ENCODE peak calls at places on chromosomes 4 and X, in nine cellular contexts. One of them, this sample, is unnamed.

GRCh38 chrX:38694394-38694793 is 106.9 kb upstream of the MID1IP1 start:
- DNase-seq in IMR-90: no peak
- DNase-seq in brain microvascular endothelial cell: peak
- DNase-seq in left lung: no peak
- DNase-seq in transverse colon: no peak
- DNase-seq in adipocyte: no peak
- DNase-seq in hepatocyte: no peak
- DNase-seq in heart left ventricle: no peak
- DNase-seq in AG04449: no peak
- DNase-seq in this sample: no peak

GRCh38 chr4:83149885-83150562 is 35.5 kb upstream of the PLAC8 start:
- DNase-seq in AG04449: no peak
- DNase-seq in adipocyte: no peak
- DNase-seq in brain microvascular endothelial cell: no peak
- DNase-seq in heart left ventricle: no peak
- DNase-seq in left lung: no peak
- DNase-seq in IMR-90: no peak
- DNase-seq in hepatocyte: no peak
- DNase-seq in transverse colon: no peak
- DNase-seq in this sample: no peak

GRCh38 chr4:8832130-8832930 is 39.3 kb downstream of the HMX1 start:
- DNase-seq in transverse colon: peak
- DNase-seq in AG04449: no peak
- DNase-seq in brain microvascular endothelial cell: no peak
- DNase-seq in adipocyte: no peak
- DNase-seq in IMR-90: no peak
- DNase-seq in hepatocyte: no peak
- DNase-seq in heart left ventricle: peak
- DNase-seq in left lung: peak
- DNase-seq in this sample: no peak

GRCh38 chr4:106628616-106629606 is 260.3 kb upstream of the GIMD1 start:
- DNase-seq in adipocyte: peak
- DNase-seq in left lung: no peak
- DNase-seq in transverse colon: no peak
- DNase-seq in hepatocyte: no peak
- DNase-seq in brain microvascular endothelial cell: no peak
- DNase-seq in IMR-90: no peak
- DNase-seq in heart left ventricle: no peak
- DNase-seq in AG04449: no peak
- DNase-seq in this sample: no peak

GRCh38 chr4:137529432-137529831 is 2.9 kb downstream of the PCDH18 start:
- DNase-seq in transverse colon: no peak
- DNase-seq in adipocyte: peak
- DNase-seq in AG04449: no peak
- DNase-seq in brain microvascular endothelial cell: no peak
- DNase-seq in left lung: no peak
- DNase-seq in heart left ventricle: no peak
- DNase-seq in hepatocyte: no peak
- DNase-seq in IMR-90: no peak
- DNase-seq in this sample: no peak

GRCh38 chr4:7620086-7620813 is 185.5 kb upstream of the PSAPL1 start:
- DNase-seq in IMR-90: no peak
- DNase-seq in adipocyte: no peak
- DNase-seq in brain microvascular endothelial cell: no peak
- DNase-seq in AG04449: no peak
- DNase-seq in heart left ventricle: no peak
- DNase-seq in left lung: no peak
- DNase-seq in transverse colon: no peak
- DNase-seq in hepatocyte: no peak
- DNase-seq in this sample: peak

GRCh38 chr4:8258813-8259212 is 10.7 kb upstream of the HTRA3 start:
- DNase-seq in IMR-90: no peak
- DNase-seq in hepatocyte: no peak
- DNase-seq in heart left ventricle: no peak
- DNase-seq in AG04449: no peak
- DNase-seq in transverse colon: no peak
- DNase-seq in left lung: no peak
- DNase-seq in adipocyte: no peak
- DNase-seq in brain microvascular endothelial cell: no peak
- DNase-seq in this sample: no peak

GRCh38 chrX:18674417-18674787 is 2.5 kb upstream of the RS1 start:
- DNase-seq in IMR-90: no peak
- DNase-seq in AG04449: no peak
- DNase-seq in hepatocyte: peak
- DNase-seq in transverse colon: peak
- DNase-seq in adipocyte: no peak
- DNase-seq in left lung: no peak
- DNase-seq in brain microvascular endothelial cell: no peak
- DNase-seq in heart left ventricle: peak
- DNase-seq in this sample: no peak

GRCh38 chr4:181897935-181898334 is 345.3 kb upstream of the TENM3 start:
- DNase-seq in heart left ventricle: no peak
- DNase-seq in transverse colon: no peak
- DNase-seq in brain microvascular endothelial cell: peak
- DNase-seq in IMR-90: peak
- DNase-seq in hepatocyte: peak
- DNase-seq in left lung: no peak
- DNase-seq in AG04449: peak
- DNase-seq in adipocyte: peak
- DNase-seq in this sample: peak

GRCh38 chr4:128571747-128572146 is 237.8 kb upstream of the JADE1 start:
- DNase-seq in adipocyte: peak
- DNase-seq in brain microvascular endothelial cell: peak
- DNase-seq in transverse colon: peak
- DNase-seq in IMR-90: peak
- DNase-seq in heart left ventricle: peak
- DNase-seq in hepatocyte: peak
- DNase-seq in left lung: no peak
- DNase-seq in AG04449: peak
- DNase-seq in this sample: peak

GRCh38 chrX:8832582-8833378 is 31.6 kb upstream of the FAM9A start:
- DNase-seq in adipocyte: no peak
- DNase-seq in AG04449: no peak
- DNase-seq in left lung: no peak
- DNase-seq in IMR-90: no peak
- DNase-seq in hepatocyte: no peak
- DNase-seq in heart left ventricle: no peak
- DNase-seq in brain microvascular endothelial cell: no peak
- DNase-seq in transverse colon: no peak
- DNase-seq in this sample: no peak

GRCh38 chrX:34371740-34372139 is 239.6 kb upstream of the FAM47A start:
- DNase-seq in hepatocyte: peak
- DNase-seq in adipocyte: no peak
- DNase-seq in AG04449: no peak
- DNase-seq in transverse colon: no peak
- DNase-seq in left lung: no peak
- DNase-seq in heart left ventricle: no peak
- DNase-seq in IMR-90: no peak
- DNase-seq in brain microvascular endothelial cell: no peak
- DNase-seq in this sample: no peak

GRCh38 chrX:19846995-19847790 is 40.2 kb downstream of the SH3KBP1 start:
- DNase-seq in IMR-90: peak
- DNase-seq in hepatocyte: peak
- DNase-seq in heart left ventricle: no peak
- DNase-seq in left lung: peak
- DNase-seq in transverse colon: no peak
- DNase-seq in adipocyte: peak
- DNase-seq in brain microvascular endothelial cell: peak
- DNase-seq in AG04449: peak
- DNase-seq in this sample: no peak

GRCh38 chrX:19848110-19848509 is 39.3 kb downstream of the SH3KBP1 start:
- DNase-seq in heart left ventricle: no peak
- DNase-seq in hepatocyte: no peak
- DNase-seq in IMR-90: no peak
- DNase-seq in AG04449: no peak
- DNase-seq in transverse colon: no peak
- DNase-seq in adipocyte: no peak
- DNase-seq in brain microvascular endothelial cell: no peak
- DNase-seq in left lung: no peak
- DNase-seq in this sample: no peak

GRCh38 chrX:19852014-19853005 is 35.1 kb downstream of the SH3KBP1 start:
- DNase-seq in left lung: no peak
- DNase-seq in AG04449: no peak
- DNase-seq in adipocyte: no peak
- DNase-seq in transverse colon: no peak
- DNase-seq in hepatocyte: no peak
- DNase-seq in heart left ventricle: no peak
- DNase-seq in IMR-90: peak
- DNase-seq in brain microvascular endothelial cell: peak
- DNase-seq in this sample: no peak

GRCh38 chrX:19849433-19850190 is 37.8 kb downstream of the SH3KBP1 start:
- DNase-seq in transverse colon: no peak
- DNase-seq in hepatocyte: no peak
- DNase-seq in AG04449: no peak
- DNase-seq in brain microvascular endothelial cell: no peak
- DNase-seq in IMR-90: peak
- DNase-seq in heart left ventricle: no peak
- DNase-seq in left lung: no peak
- DNase-seq in adipocyte: no peak
- DNase-seq in this sample: no peak
- H3K4me3 ChIP-seq in transverse colon: no peak
- H3K4me3 ChIP-seq in hepatocyte: no peak
- H3K4me3 ChIP-seq in AG04449: no peak
- H3K4me3 ChIP-seq in brain microvascular endothelial cell: no peak
- H3K4me3 ChIP-seq in IMR-90: no peak
- H3K4me3 ChIP-seq in heart left ventricle: no peak
- H3K4me3 ChIP-seq in left lung: no peak
- H3K4me3 ChIP-seq in adipocyte: no peak
- H3K4me3 ChIP-seq in this sample: no peak

GRCh38 chr4:94941706-94942105 is 184.0 kb downstream of the BMPR1B start:
- DNase-seq in adipocyte: no peak
- DNase-seq in left lung: no peak
- DNase-seq in transverse colon: no peak
- DNase-seq in hepatocyte: no peak
- DNase-seq in IMR-90: no peak
- DNase-seq in brain microvascular endothelial cell: no peak
- DNase-seq in heart left ventricle: no peak
- DNase-seq in AG04449: no peak
- DNase-seq in this sample: no peak

DNA sequence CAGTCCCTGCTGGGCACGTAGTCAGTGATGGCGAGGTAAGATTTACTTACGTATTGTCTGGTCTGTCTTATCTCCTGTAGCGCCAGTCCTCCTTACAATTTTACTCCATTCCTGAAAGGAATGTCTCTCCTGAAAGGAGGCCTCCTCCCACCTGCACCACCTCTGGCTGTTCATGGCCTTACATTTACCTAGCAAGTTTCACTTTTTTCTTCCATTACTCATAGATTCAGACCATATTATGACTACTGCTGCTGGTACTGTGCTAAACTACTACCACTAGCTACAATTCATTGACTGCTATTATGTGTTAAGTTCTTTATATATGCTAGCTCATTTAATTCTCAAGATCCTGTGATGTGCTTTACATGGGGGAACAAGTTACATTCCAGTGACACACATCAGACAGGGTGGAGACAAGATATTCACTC is 189.9 kb downstream of the BMPR1B start:
- DNase-seq in AG04449: no peak
- DNase-seq in heart left ventricle: no peak
- DNase-seq in left lung: no peak
- DNase-seq in hepatocyte: peak
- DNase-seq in IMR-90: no peak
- DNase-seq in transverse colon: no peak
- DNase-seq in adipocyte: no peak
- DNase-seq in brain microvascular endothelial cell: no peak
- DNase-seq in this sample: no peak
- H3K4me3 ChIP-seq in AG04449: no peak
- H3K4me3 ChIP-seq in heart left ventricle: no peak
- H3K4me3 ChIP-seq in left lung: no peak
- H3K4me3 ChIP-seq in hepatocyte: no peak
- H3K4me3 ChIP-seq in IMR-90: no peak
- H3K4me3 ChIP-seq in transverse colon: no peak
- H3K4me3 ChIP-seq in adipocyte: no peak
- H3K4me3 ChIP-seq in brain microvascular endothelial cell: no peak
- H3K4me3 ChIP-seq in this sample: no peak

GRCh38 chr4:169085015-169085414 is 75.0 kb upstream of the CBR4 start:
- DNase-seq in adipocyte: no peak
- DNase-seq in IMR-90: no peak
- DNase-seq in AG04449: no peak
- DNase-seq in left lung: no peak
- DNase-seq in brain microvascular endothelial cell: no peak
- DNase-seq in hepatocyte: no peak
- DNase-seq in heart left ventricle: no peak
- DNase-seq in transverse colon: no peak
- DNase-seq in this sample: no peak

GRCh38 chr4:169080970-169081369 is 70.9 kb upstream of the CBR4 start:
- DNase-seq in transverse colon: no peak
- DNase-seq in hepatocyte: peak
- DNase-seq in left lung: no peak
- DNase-seq in AG04449: no peak
- DNase-seq in heart left ventricle: peak
- DNase-seq in adipocyte: peak
- DNase-seq in IMR-90: peak
- DNase-seq in brain microvascular endothelial cell: peak
- DNase-seq in this sample: no peak

GRCh38 chr4:169079942-169080827 is 70.1 kb upstream of the CBR4 start:
- DNase-seq in AG04449: no peak
- DNase-seq in brain microvascular endothelial cell: peak
- DNase-seq in transverse colon: no peak
- DNase-seq in heart left ventricle: peak
- DNase-seq in adipocyte: peak
- DNase-seq in left lung: no peak
- DNase-seq in hepatocyte: peak
- DNase-seq in IMR-90: peak
- DNase-seq in this sample: peak
- H3K4me3 ChIP-seq in AG04449: no peak
- H3K4me3 ChIP-seq in brain microvascular endothelial cell: peak
- H3K4me3 ChIP-seq in transverse colon: no peak
- H3K4me3 ChIP-seq in heart left ventricle: peak
- H3K4me3 ChIP-seq in adipocyte: peak
- H3K4me3 ChIP-seq in left lung: no peak
- H3K4me3 ChIP-seq in hepatocyte: no peak
- H3K4me3 ChIP-seq in IMR-90: no peak
- H3K4me3 ChIP-seq in this sample: no peak

DNA sequence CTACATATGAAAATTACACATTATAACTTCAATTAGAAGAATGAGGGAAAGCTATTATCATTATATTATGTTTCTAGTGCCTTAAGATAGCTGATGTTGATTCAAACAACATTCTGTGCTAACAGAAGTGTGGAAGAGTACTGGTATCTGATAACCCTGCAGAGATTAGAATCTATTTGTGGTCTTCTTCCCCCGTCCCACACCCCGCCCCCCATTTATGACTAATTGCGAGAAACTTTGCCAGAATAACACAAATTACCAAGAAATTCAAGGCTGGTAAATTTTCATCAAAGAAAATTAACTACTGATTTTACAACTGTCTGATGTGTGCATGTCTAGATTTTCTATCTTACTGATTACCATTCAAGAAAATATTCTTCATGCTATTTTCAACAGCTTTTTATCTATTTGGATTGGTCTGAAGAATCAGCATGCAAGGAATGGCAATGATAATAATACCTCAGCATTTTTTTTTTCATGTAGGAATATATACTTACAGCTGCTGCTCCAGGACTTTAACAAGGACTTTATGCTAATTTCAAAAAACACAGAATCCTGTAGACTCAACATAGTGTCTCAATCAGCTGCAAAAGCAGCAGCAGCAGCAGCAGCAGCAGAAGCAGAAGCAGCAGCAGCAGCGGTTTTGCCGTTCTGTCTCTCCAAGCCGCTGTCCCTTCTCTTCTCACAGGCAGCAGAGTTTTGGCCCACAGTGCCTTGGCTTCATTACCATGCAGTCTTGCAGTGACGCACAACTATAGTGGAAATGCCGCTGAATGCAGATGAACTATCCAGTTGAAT is 126.7 kb downstream of the FRYL start:
- DNase-seq in IMR-90: peak
- DNase-seq in AG04449: no peak
- DNase-seq in brain microvascular endothelial cell: peak
- DNase-seq in hepatocyte: peak
- DNase-seq in adipocyte: peak
- DNase-seq in transverse colon: peak
- DNase-seq in heart left ventricle: peak
- DNase-seq in left lung: peak
- DNase-seq in this sample: no peak
- H3K4me3 ChIP-seq in IMR-90: no peak
- H3K4me3 ChIP-seq in AG04449: no peak
- H3K4me3 ChIP-seq in brain microvascular endothelial cell: no peak
- H3K4me3 ChIP-seq in hepatocyte: no peak
- H3K4me3 ChIP-seq in adipocyte: peak
- H3K4me3 ChIP-seq in transverse colon: no peak
- H3K4me3 ChIP-seq in heart left ventricle: peak
- H3K4me3 ChIP-seq in left lung: no peak
- H3K4me3 ChIP-seq in this sample: peak